ENCODE peak calls at places on chromosomes 12 and 14, in seven cellular contexts. J, H, L, Z, F, B and I are unnamed samples.
A peak's percentile ranks its signal among the peaks of the same experiment; 100 is the strongest.

GRCh38 chr12:61487728-61488127 is 772.5 kb upstream of the USP15 start:
- DNase-seq in J (no peak), H (no peak), L (no peak), Z (no peak), F (no peak), B (no peak), I (no peak)

GRCh38 chr12:57006809-57007475 is 596 bp upstream of the ZBTB39 start:
- DNase-seq in J (no peak), H (no peak), L (no peak), Z (no peak), F (no peak), B (no peak), I (peak; percentile 34)

GRCh38 chr14:63276492-63277342 is 42.0 kb downstream of the GPHB5 start:
- DNase-seq in J (peak; percentile 36), H (no peak), L (peak; percentile 25), Z (peak; percentile 0), F (no peak), B (peak; percentile 71), I (no peak)

GRCh38 chr14:20609215-20610001 is 18.2 kb upstream of the RNASE12 start:
- DNase-seq in J (peak; percentile 85), H (peak; percentile 39), L (peak; percentile 88), Z (peak; percentile 74), F (peak; percentile 57), B (peak; percentile 96), I (peak; percentile 65)

GRCh38 chr12:24307716-24308335 is 358.4 kb upstream of the SOX5 start:
- DNase-seq in J (no peak), H (no peak), L (no peak), Z (no peak), F (no peak), B (no peak), I (no peak)

GRCh38 chr12:33310471-33310870 is 129.1 kb downstream of the SYT10 start:
- DNase-seq in J (no peak), H (no peak), L (no peak), Z (no peak), F (no peak), B (no peak), I (no peak)

GRCh38 chr12:117279606-117280005 is 81.8 kb downstream of the NOS1 start:
- DNase-seq in J (no peak), H (no peak), L (no peak), Z (no peak), F (no peak), B (no peak), I (no peak)

GRCh38 chr12:13628067-13628466 is 353.3 kb downstream of the GRIN2B start:
- DNase-seq in J (no peak), H (no peak), L (no peak), Z (no peak), F (no peak), B (no peak), I (no peak)

GRCh38 chr12:51848843-51849735 is 571 bp upstream of the FIGNL2 start:
- DNase-seq in J (no peak), H (no peak), L (no peak), Z (no peak), F (no peak), B (no peak), I (no peak)

GRCh38 chr14:67559639-67560038 is 26.5 kb downstream of the PLEKHH1 start:
- DNase-seq in J (no peak), H (no peak), L (no peak), Z (no peak), F (no peak), B (no peak), I (no peak)

GRCh38 chr14:104358528-104359300 is 220.3 kb downstream of the KIF26A start:
- DNase-seq in J (no peak), H (no peak), L (no peak), Z (no peak), F (no peak), B (no peak), I (no peak)

GRCh38 chr12:15693233-15693911 is 95.8 kb downstream of the EPS8 start:
- DNase-seq in J (no peak), H (no peak), L (peak; percentile 47), Z (no peak), F (no peak), B (no peak), I (no peak)

GRCh38 chr14:68787235-68787727 is 5.6 kb downstream of the ZFP36L1 start:
- DNase-seq in J (no peak), H (no peak), L (peak; percentile 43), Z (no peak), F (no peak), B (peak; percentile 57), I (peak; percentile 43)

GRCh38 chr14:92800525-92800924 is 6.4 kb downstream of the GOLGA5 start:
- DNase-seq in J (no peak), H (no peak), L (no peak), Z (no peak), F (no peak), B (no peak), I (no peak)

GRCh38 chr14:40656301-40656700 is 950.4 kb upstream of the LRFN5 start:
- DNase-seq in J (no peak), H (no peak), L (no peak), Z (no peak), F (no peak), B (no peak), I (no peak)

GRCh38 chr12:118193477-118193876 is 57.6 kb downstream of the PEBP1 start:
- DNase-seq in J (no peak), H (no peak), L (no peak), Z (no peak), F (no peak), B (no peak), I (no peak)